ENCODE peak calls at places on chromosomes 1 and 21, in ten cellular contexts. U, N, P, I, Y, Q, R, V, W and E are unnamed samples.

GRCh38 chr1:219264557-219264956 is 90.9 kb downstream of the LYPLAL1 start:
- DNase-seq in Y (no peak), I (peak), V (no peak), U (no peak), W (peak), N (no peak), P (no peak), R (no peak), Q (no peak), E (no peak)

GRCh38 chr21:46092026-46092764 is 5.7 kb upstream of the COL6A2 start:
- DNase-seq in U (no peak), N (peak), R (no peak), Q (peak), V (no peak), I (peak), Y (no peak), W (peak), P (peak), E (no peak)

GRCh38 chr1:23804183-23804582 is 3.6 kb upstream of the GALE start:
- DNase-seq in W (no peak), I (no peak), V (no peak), N (no peak), Q (no peak), P (no peak), Y (no peak), R (no peak), U (no peak), E (no peak)

GRCh38 chr1:93238425-93238824 is 57.9 kb downstream of the CCDC18 start:
- DNase-seq in V (no peak), Q (no peak), P (no peak), U (no peak), N (no peak), Y (no peak), R (no peak), I (no peak), W (no peak), E (no peak)

GRCh38 chr21:41147096-41147978 is 20.6 kb upstream of the BACE2 start:
- DNase-seq in U (no peak), Y (no peak), V (no peak), Q (no peak), R (no peak), P (no peak), N (no peak), W (no peak), I (no peak), E (no peak)

GRCh38 chr1:58317694-58318093 is 228.8 kb downstream of the OMA1 start:
- DNase-seq in U (no peak), Q (no peak), N (no peak), I (no peak), Y (no peak), P (no peak), V (no peak), R (no peak), W (no peak), E (no peak)

GRCh38 chr21:45289655-45290515 is 2.2 kb upstream of the POFUT2 start:
- DNase-seq in N (no peak), Q (peak), V (peak), I (no peak), P (no peak), U (no peak), Y (no peak), W (no peak), R (no peak), E (peak)

GRCh38 chr1:197062692-197063091 is 4.4 kb downstream of the F13B start:
- DNase-seq in Y (peak), Q (no peak), N (no peak), I (no peak), V (no peak), U (no peak), W (no peak), R (no peak), P (no peak), E (no peak)

GRCh38 chr1:224673161-224673560 is 57.0 kb downstream of the CNIH3 start:
- DNase-seq in Q (no peak), W (no peak), I (no peak), Y (no peak), U (no peak), V (peak), P (no peak), R (no peak), N (no peak), E (no peak)

GRCh38 chr1:230849451-230850194 is 18.7 kb downstream of the C1orf198 start:
- DNase-seq in N (peak), V (no peak), W (peak), P (peak), Q (peak), U (no peak), Y (no peak), R (no peak), I (peak), E (no peak)

GRCh38 chr1:236108027-236108648 is 34.2 kb upstream of the GPR137B start:
- DNase-seq in I (no peak), U (no peak), P (no peak), Q (no peak), V (no peak), Y (no peak), W (no peak), R (no peak), N (no peak), E (no peak)

GRCh38 chr1:25549273-25550154 is 6.1 kb downstream of the LDLRAP1 start:
- DNase-seq in U (no peak), N (no peak), I (peak), R (peak), Q (peak), W (peak), P (no peak), V (no peak), Y (peak), E (no peak)

GRCh38 chr1:53148123-53148522 is 5.7 kb upstream of the SLC1A7 start:
- DNase-seq in N (peak), I (peak), R (no peak), U (no peak), Q (no peak), Y (no peak), P (no peak), W (peak), V (no peak), E (no peak)

GRCh38 chr1:95287078-95287477 is 53.1 kb downstream of the RWDD3 start:
- DNase-seq in R (no peak), P (no peak), U (no peak), Y (no peak), I (no peak), W (no peak), N (no peak), Q (no peak), V (peak), E (no peak)

GRCh38 chr21:43585924-43586411 is 73.3 kb downstream of the HSF2BP start:
- DNase-seq in W (peak), Y (no peak), U (no peak), V (no peak), R (no peak), Q (peak), I (peak), N (peak), P (peak), E (no peak)

GRCh38 chr1:168341576-168341975 is 60.9 kb downstream of the TBX19 start:
- DNase-seq in N (no peak), U (no peak), I (peak), V (no peak), P (peak), W (peak), Q (no peak), Y (no peak), R (no peak), E (no peak)

GRCh38 chr1:2271134-2271785 is 43.1 kb downstream of the SKI start:
- DNase-seq in U (no peak), R (no peak), I (no peak), P (no peak), Q (no peak), V (peak), N (no peak), W (no peak), Y (no peak), E (no peak)

GRCh38 chr1:215923129-215923824 is 356.2 kb downstream of the KCTD3 start:
- DNase-seq in Q (no peak), W (peak), P (no peak), V (no peak), Y (no peak), U (no peak), N (no peak), I (no peak), R (no peak), E (no peak)

GRCh38 chr1:240501115-240501514 is 110.8 kb downstream of the GREM2 start:
- DNase-seq in Q (no peak), N (no peak), V (no peak), U (no peak), I (no peak), P (no peak), R (no peak), W (peak), Y (no peak), E (no peak)

GRCh38 chr1:102434421-102434820 is 437.7 kb upstream of the OLFM3 start:
- DNase-seq in W (no peak), P (no peak), V (peak), Y (peak), Q (peak), U (no peak), R (no peak), I (no peak), N (no peak), E (no peak)

GRCh38 chr1:212566522-212567479 is 41.8 kb upstream of the ATF3 start:
- DNase-seq in I (peak), N (peak), W (peak), Y (peak), Q (peak), P (no peak), U (no peak), R (peak), V (peak), E (no peak)

DNA sequence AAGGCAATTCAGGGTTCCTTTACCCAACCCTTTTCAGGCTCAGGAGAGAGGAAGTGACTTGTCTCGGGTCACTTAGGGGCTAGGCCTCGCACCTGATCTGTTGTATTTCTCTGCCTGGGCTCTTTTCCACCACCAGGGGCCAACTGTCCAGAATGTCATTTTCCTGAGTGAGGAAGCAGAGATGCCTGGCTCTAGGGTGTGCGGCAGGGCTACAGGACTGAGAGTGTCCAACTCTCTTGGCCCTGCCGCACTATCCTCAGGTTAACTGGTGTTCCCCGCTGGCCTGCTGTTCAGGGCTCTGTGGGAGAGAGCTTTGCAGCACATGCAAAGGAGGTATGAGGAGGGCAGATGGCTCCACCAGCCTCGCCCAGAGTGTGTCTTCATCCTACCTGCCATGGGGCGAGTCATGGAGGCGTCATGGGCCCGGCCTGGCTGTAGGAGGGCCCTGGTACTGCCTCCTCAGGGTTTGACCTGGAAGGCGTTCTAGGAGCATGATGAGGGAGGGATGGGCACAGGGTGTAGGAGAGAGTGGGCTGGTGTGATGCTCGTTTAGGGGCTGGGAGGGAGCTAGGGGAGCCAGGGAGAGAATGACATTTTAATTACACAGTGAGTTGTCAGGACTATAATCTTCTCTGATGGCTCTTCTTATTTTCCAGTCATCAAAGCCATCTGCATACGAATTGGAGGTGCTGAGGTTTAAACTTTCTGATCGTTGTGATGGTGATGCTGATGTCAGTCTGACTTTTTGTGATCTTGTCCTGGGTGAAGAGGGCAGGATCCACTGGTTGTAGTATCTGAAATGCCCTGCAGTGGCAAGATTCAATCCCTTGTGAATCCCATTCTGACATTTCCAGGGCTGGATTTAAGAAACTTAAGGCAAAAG is 128.4 kb downstream of the NOS1AP start:
- DNase-seq in N (no peak), P (no peak), U (no peak), V (no peak), Y (no peak), W (no peak), R (no peak), I (no peak), Q (no peak), E (no peak)
- TF ChIP-seq CTCF in N (no peak), P (no peak), U (no peak), V (peak), Y (no peak), W (no peak), R (no peak), I (no peak), Q (no peak), E (peak)

DNA sequence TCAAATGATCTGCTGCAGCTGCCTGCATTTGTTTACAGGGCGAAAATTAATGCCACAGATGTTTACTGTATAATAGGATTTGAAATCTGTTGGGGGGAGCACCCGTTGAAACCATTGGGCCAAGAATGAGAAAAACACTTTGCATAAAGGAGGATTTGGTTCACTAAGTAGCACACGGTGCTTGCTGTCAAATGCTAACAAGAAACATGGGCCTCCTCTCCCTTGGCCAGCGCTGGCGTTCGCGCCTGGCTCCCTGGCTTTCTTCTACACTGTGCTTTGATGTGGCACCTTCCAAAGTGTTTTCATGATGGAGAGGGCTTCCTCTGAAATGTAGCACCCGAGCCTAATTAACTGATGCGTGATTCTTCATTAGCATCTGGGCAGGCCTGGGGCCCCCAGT is 365.7 kb downstream of the CAMTA1 start:
- DNase-seq in W (no peak), Q (no peak), I (no peak), V (no peak), P (no peak), Y (no peak), N (no peak), U (no peak), R (no peak), E (no peak)
- TF ChIP-seq CTCF in W (no peak), Q (no peak), I (no peak), V (no peak), P (no peak), Y (no peak), N (no peak), U (no peak), R (no peak), E (no peak)

GRCh38 chr1:158793604-158794003 is 12.6 kb upstream of the OR6N2 start:
- DNase-seq in V (no peak), Q (no peak), W (no peak), P (no peak), R (no peak), N (no peak), I (no peak), U (no peak), Y (no peak), E (no peak)
- TF ChIP-seq CTCF in V (no peak), Q (no peak), W (no peak), P (no peak), R (peak), N (peak), I (no peak), U (no peak), Y (peak), E (peak)

GRCh38 chr21:36917487-36918158 is 48.8 kb downstream of the HLCS start:
- DNase-seq in R (no peak), P (no peak), Q (peak), V (no peak), U (no peak), I (peak), Y (no peak), W (peak), N (peak), E (no peak)
- TF ChIP-seq CTCF in R (no peak), P (peak), Q (peak), V (peak), U (peak), I (peak), Y (no peak), W (peak), N (peak), E (peak)

GRCh38 chr1:147223740-147224615 is 1.2 kb downstream of the FMO5 start:
- DNase-seq in Y (no peak), V (no peak), Q (no peak), I (no peak), N (no peak), U (no peak), W (no peak), P (no peak), R (no peak), E (no peak)

GRCh38 chr1:147225193-147225730 is at the start of gene FMO5:
- DNase-seq in R (peak), V (no peak), Q (peak), N (peak), U (no peak), W (peak), Y (peak), P (no peak), I (peak), E (no peak)
- TF ChIP-seq CTCF in R (no peak), V (no peak), Q (peak), N (peak), U (peak), W (no peak), Y (no peak), P (peak), I (peak), E (peak)

GRCh38 chr1:88252745-88253144 is 431.3 kb upstream of the PKN2 start:
- DNase-seq in I (no peak), Q (no peak), Y (no peak), W (no peak), N (no peak), V (no peak), P (no peak), U (no peak), R (no peak), E (no peak)

GRCh38 chr1:88250915-88251314 is 433.2 kb upstream of the PKN2 start:
- DNase-seq in R (no peak), Q (no peak), P (no peak), W (no peak), U (no peak), N (no peak), I (no peak), V (no peak), Y (no peak), E (no peak)
- TF ChIP-seq CTCF in R (no peak), Q (no peak), P (no peak), W (no peak), U (no peak), N (no peak), I (no peak), V (no peak), Y (no peak), E (no peak)